ENCODE peak calls at places on chromosomes 7 and 10, in four cellular contexts. D is mammary epithelial cell, K is A549, F is adipocyte. H is an unnamed sample. For H3K9me3, the result is how much of the 10 kb centered on the place peaks cover.

GRCh38 chr10:116688241-116688711 is 54.1 kb downstream of the HSPA12A start:
- DNase-seq in K (no peak), D (peak), F (no peak), H (no peak)

GRCh38 chr10:127563718-127564553 is 14.8 kb downstream of the NPS start:
- DNase-seq in D (peak), F (no peak), K (peak), H (no peak)

GRCh38 chr10:119461380-119461779 is 81.1 kb downstream of the RGS10 start:
- DNase-seq in D (peak), K (no peak), F (no peak), H (peak)

GRCh38 chr10:88428442-88428841 is 154.7 kb downstream of the RNLS start:
- DNase-seq in K (peak), F (peak), D (peak), H (no peak)

GRCh38 chr10:124619195-124619594 is 125.0 kb downstream of the FAM53B start:
- DNase-seq in F (no peak), K (no peak), D (peak), H (peak)

GRCh38 chr10:126242352-126243260 is 145.7 kb downstream of the ADAM12 start:
- DNase-seq in F (peak), D (peak), K (no peak), H (no peak)

GRCh38 chr7:41544241-41544640 is 158.6 kb downstream of the INHBA start:
- DNase-seq in F (no peak), K (no peak), D (no peak), H (no peak)

GRCh38 chr7:12771378-12771877 is 84.0 kb downstream of the ARL4A start:
- DNase-seq in F (peak), D (peak), K (no peak), H (no peak)

GRCh38 chr7:137642467-137642866 is 204.3 kb downstream of the DGKI start:
- DNase-seq in D (peak), F (peak), K (no peak), H (no peak)

GRCh38 chr7:6680146-6680545 is 26.6 kb downstream of the ZNF12 start:
- DNase-seq in D (no peak), F (no peak), K (no peak), H (no peak)
- H3K9me3 ChIP-seq in D (half or more), F (half or more), K (half or more), H (half or more)

DNA sequence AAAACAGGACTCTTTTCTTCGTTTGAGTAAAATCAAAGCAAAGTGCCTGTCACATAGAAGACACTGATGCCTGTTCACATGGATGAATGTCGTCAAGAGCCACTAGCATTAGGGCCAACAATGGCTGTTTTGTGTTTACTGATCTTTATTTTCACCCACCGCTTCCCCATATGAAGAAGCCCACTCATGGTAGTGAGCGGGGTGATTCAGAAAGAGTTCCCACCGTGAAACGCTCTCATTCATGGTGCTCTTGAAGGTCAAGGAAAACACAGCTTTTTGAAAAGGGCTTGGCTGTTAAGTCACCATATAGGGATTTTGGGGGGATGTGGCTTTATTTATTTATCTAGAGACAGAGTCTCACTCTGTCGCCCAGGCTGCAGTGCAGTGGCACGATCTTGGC is 12.5 kb downstream of the PROSER2 start:
- DNase-seq in F (no peak), D (no peak), K (no peak), H (no peak)
- H3K9me3 ChIP-seq in F (under half), D (under half), K (under half), H (under half)

DNA sequence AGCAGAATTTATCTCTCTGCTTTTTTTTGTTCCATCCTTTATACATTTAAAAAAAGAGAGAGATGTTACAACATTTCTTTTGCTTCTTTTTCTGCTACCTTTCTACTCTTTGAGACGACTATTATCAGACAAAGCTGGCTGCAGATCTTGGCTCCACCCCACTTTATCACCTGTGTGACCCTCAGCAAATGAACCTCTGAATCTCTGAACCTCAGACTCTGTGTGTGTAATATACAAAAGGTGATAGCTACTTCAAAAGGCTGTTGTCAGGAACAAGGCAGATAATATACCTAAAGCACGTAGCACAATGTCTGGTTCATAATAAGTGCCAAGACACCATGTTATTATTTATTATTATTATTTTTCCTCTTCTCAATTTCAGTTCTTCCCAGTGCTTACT is 32.5 kb upstream of the UBE2D1 start:
- DNase-seq in D (no peak), F (no peak), K (no peak), H (no peak)
- H3K9me3 ChIP-seq in D (under half), F (under half), K (under half), H (under half)

GRCh38 chr7:148871030-148871429 is 13.1 kb downstream of the EZH2 start:
- DNase-seq in K (no peak), D (no peak), F (no peak), H (no peak)
- H3K9me3 ChIP-seq in K (under half), D (under half), F (under half), H (under half)

DNA sequence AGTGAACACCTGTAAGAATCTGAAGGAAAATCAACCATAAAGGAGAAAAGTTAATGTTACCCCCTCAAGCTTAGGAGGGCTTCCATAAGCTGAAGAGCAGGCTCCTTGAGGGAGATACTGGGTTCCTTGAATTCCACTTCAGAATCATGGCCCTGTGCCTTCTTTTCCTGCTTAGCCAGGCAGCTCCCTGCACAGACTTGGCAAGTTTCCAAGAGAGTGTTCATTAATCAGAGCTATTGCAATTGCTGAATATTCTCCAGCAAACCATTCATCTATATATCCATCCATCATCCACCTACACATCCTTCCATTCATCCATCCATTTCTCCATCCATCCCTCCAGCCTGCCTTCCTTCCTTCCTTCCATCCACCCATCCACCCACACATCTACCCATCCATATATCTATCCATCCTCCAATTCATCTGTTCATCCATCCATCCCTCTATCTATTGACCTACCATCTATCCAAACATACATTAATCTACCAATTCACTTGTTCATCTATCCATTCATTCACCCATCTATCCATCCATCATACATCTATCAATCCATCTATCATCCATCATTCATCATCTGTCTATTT is 574.4 kb downstream of the PTPRN2 start:
- DNase-seq in D (no peak), K (no peak), F (no peak), H (no peak)
- H3K9me3 ChIP-seq in D (under half), K (under half), F (under half), H (under half)

GRCh38 chr7:157540020-157540419 is 203.2 kb downstream of the DNAJB6 start:
- DNase-seq in K (no peak), F (no peak), D (no peak), H (no peak)

GRCh38 chr7:157538735-157539134 is 201.9 kb downstream of the DNAJB6 start:
- DNase-seq in K (no peak), F (no peak), D (no peak), H (no peak)

GRCh38 chr7:157538321-157538720 is 201.5 kb downstream of the DNAJB6 start:
- DNase-seq in K (no peak), D (no peak), F (no peak), H (no peak)

GRCh38 chr7:157539521-157539920 is 202.7 kb downstream of the DNAJB6 start:
- DNase-seq in F (no peak), D (no peak), K (no peak), H (no peak)

DNA sequence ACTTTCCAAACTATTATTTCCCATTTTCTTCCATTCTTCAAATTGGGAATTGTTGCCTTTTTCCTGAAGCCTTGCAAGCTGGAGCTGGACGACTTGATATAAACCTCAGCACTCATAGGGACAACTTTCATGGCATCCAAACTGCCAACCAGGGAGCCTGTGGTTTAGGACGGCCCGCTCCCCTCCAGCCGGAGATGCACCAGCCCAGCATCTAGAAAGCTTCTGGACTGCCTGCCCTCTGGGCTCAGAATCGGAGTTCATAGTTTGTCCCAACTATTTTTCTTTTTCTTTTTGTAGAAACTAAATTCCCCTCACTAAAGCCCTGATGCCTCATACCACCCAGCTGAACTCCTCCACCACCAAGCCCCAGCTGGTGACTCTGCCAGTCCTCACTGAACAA is 200.3 kb downstream of the DNAJB6 start:
- DNase-seq in K (no peak), F (no peak), D (no peak), H (no peak)
- H3K9me3 ChIP-seq in K (under half), F (under half), D (under half), H (under half)